ENCODE peak calls at places on chromosome 1, in eight cellular contexts. One of them, this sample, is unnamed.

GRCh38 chr1:160416369-160416768 is 16.0 kb downstream of the VANGL2 start:
- DNase-seq in activated naive CD8-positive, alpha-beta T cell treated with anti-CD3 and anti-CD28 coated beads, Interleukin-2, amount 50 U/mL, for 24 hours: no peak
- DNase-seq in HuH-7.5: peak
- DNase-seq in GM12892: no peak
- DNase-seq in iris pigment epithelial cell: peak
- DNase-seq in progenitor cell of endocrine pancreas: no peak
- DNase-seq in cerebellar cortex: peak
- DNase-seq in NCI-H524 treated with DMSO at 0.1 percent for 48 hours: no peak
- DNase-seq in this sample: peak

GRCh38 chr1:203038217-203038741 is 12.0 kb downstream of the PPFIA4 start:
- DNase-seq in activated naive CD8-positive, alpha-beta T cell treated with anti-CD3 and anti-CD28 coated beads, Interleukin-2, amount 50 U/mL, for 24 hours: no peak
- DNase-seq in HuH-7.5: no peak
- DNase-seq in GM12892: no peak
- DNase-seq in iris pigment epithelial cell: peak
- DNase-seq in progenitor cell of endocrine pancreas: no peak
- DNase-seq in cerebellar cortex: peak
- DNase-seq in NCI-H524 treated with DMSO at 0.1 percent for 48 hours: no peak
- DNase-seq in this sample: peak

GRCh38 chr1:27001570-27002360 is 8.3 kb downstream of the TRNP1 start:
- DNase-seq in activated naive CD8-positive, alpha-beta T cell treated with anti-CD3 and anti-CD28 coated beads, Interleukin-2, amount 50 U/mL, for 24 hours: no peak
- DNase-seq in HuH-7.5: no peak
- DNase-seq in GM12892: no peak
- DNase-seq in iris pigment epithelial cell: no peak
- DNase-seq in progenitor cell of endocrine pancreas: no peak
- DNase-seq in cerebellar cortex: no peak
- DNase-seq in NCI-H524 treated with DMSO at 0.1 percent for 48 hours: no peak
- DNase-seq in this sample: peak

GRCh38 chr1:11568687-11569086 is 85.5 kb downstream of the FBXO2 start:
- DNase-seq in activated naive CD8-positive, alpha-beta T cell treated with anti-CD3 and anti-CD28 coated beads, Interleukin-2, amount 50 U/mL, for 24 hours: no peak
- DNase-seq in HuH-7.5: no peak
- DNase-seq in GM12892: no peak
- DNase-seq in iris pigment epithelial cell: peak
- DNase-seq in progenitor cell of endocrine pancreas: no peak
- DNase-seq in cerebellar cortex: no peak
- DNase-seq in NCI-H524 treated with DMSO at 0.1 percent for 48 hours: no peak
- DNase-seq in this sample: no peak

GRCh38 chr1:5640845-5641244 is 351.4 kb downstream of the NPHP4 start:
- DNase-seq in activated naive CD8-positive, alpha-beta T cell treated with anti-CD3 and anti-CD28 coated beads, Interleukin-2, amount 50 U/mL, for 24 hours: no peak
- DNase-seq in HuH-7.5: no peak
- DNase-seq in GM12892: no peak
- DNase-seq in iris pigment epithelial cell: no peak
- DNase-seq in progenitor cell of endocrine pancreas: no peak
- DNase-seq in cerebellar cortex: no peak
- DNase-seq in NCI-H524 treated with DMSO at 0.1 percent for 48 hours: no peak
- DNase-seq in this sample: no peak

GRCh38 chr1:203177471-203178039 is 1.9 kb upstream of the MYBPH start:
- DNase-seq in activated naive CD8-positive, alpha-beta T cell treated with anti-CD3 and anti-CD28 coated beads, Interleukin-2, amount 50 U/mL, for 24 hours: no peak
- DNase-seq in HuH-7.5: no peak
- DNase-seq in GM12892: no peak
- DNase-seq in iris pigment epithelial cell: no peak
- DNase-seq in progenitor cell of endocrine pancreas: no peak
- DNase-seq in cerebellar cortex: no peak
- DNase-seq in NCI-H524 treated with DMSO at 0.1 percent for 48 hours: no peak
- DNase-seq in this sample: peak

GRCh38 chr1:29335573-29335972 is 99.3 kb downstream of the PTPRU start:
- DNase-seq in activated naive CD8-positive, alpha-beta T cell treated with anti-CD3 and anti-CD28 coated beads, Interleukin-2, amount 50 U/mL, for 24 hours: no peak
- DNase-seq in HuH-7.5: no peak
- DNase-seq in GM12892: no peak
- DNase-seq in iris pigment epithelial cell: no peak
- DNase-seq in progenitor cell of endocrine pancreas: no peak
- DNase-seq in cerebellar cortex: no peak
- DNase-seq in NCI-H524 treated with DMSO at 0.1 percent for 48 hours: no peak
- DNase-seq in this sample: no peak

GRCh38 chr1:169692766-169693460 is 18.5 kb downstream of the SELL start:
- DNase-seq in activated naive CD8-positive, alpha-beta T cell treated with anti-CD3 and anti-CD28 coated beads, Interleukin-2, amount 50 U/mL, for 24 hours: no peak
- DNase-seq in HuH-7.5: no peak
- DNase-seq in GM12892: no peak
- DNase-seq in iris pigment epithelial cell: no peak
- DNase-seq in progenitor cell of endocrine pancreas: no peak
- DNase-seq in cerebellar cortex: no peak
- DNase-seq in NCI-H524 treated with DMSO at 0.1 percent for 48 hours: no peak
- DNase-seq in this sample: no peak